ENCODE peak calls at places on chromosomes 3 and 15, in five cellular contexts. L is ovary, C is lower lobe of right lung, Z is left lung, F is heart right ventricle. K is an unnamed sample.
A peak's percentile ranks its signal among the peaks of the same experiment; 100 is the strongest.

GRCh38 chr3:167302710-167303109 is 77.4 kb downstream of the ZBBX start:
- DNase-seq in L (no peak), Z (no peak), C (no peak), F (no peak), K (no peak)

GRCh38 chr3:107323723-107324122 is 53.5 kb upstream of the CCDC54 start:
- DNase-seq in F (no peak), C (no peak), Z (no peak), L (no peak), K (no peak)

GRCh38 chr3:51620543-51620942 is 50.5 kb upstream of the TEX264 start:
- DNase-seq in F (no peak), L (no peak), C (no peak), Z (no peak), K (no peak)

GRCh38 chr15:94247789-94248638 is 16.7 kb downstream of the MCTP2 start:
- DNase-seq in C (no peak), F (no peak), Z (no peak), L (no peak), K (no peak)

GRCh38 chr3:102089904-102090492 is 240.7 kb downstream of the NFKBIZ start:
- DNase-seq in L (no peak), C (no peak), F (no peak), Z (no peak), K (no peak)

GRCh38 chr3:159130108-159130507 is 328.3 kb downstream of the MFSD1 start:
- DNase-seq in C (no peak), F (no peak), L (no peak), Z (no peak), K (no peak)

GRCh38 chr3:156522673-156523072 is 32.2 kb downstream of the SSR3 start:
- DNase-seq in C (no peak), F (no peak), Z (no peak), L (no peak), K (no peak)

GRCh38 chr15:89533861-89534544 is 37.6 kb upstream of the RHCG start:
- DNase-seq in F (no peak), L (no peak), Z (no peak), C (no peak), K (no peak)

GRCh38 chr3:46538803-46539442 is 27.2 kb downstream of the LRRC2 start:
- DNase-seq in C (peak; percentile 74), L (no peak), F (peak; percentile 30), Z (peak; percentile 76), K (no peak)

GRCh38 chr3:127637546-127637945 is 8.6 kb downstream of the PODXL2 start:
- DNase-seq in C (no peak), F (no peak), Z (no peak), L (no peak), K (no peak)

GRCh38 chr3:188558343-188559068 is 404.5 kb downstream of the LPP start:
- DNase-seq in Z (no peak), F (no peak), C (no peak), L (no peak), K (no peak)

GRCh38 chr3:184491011-184491576 is 70.5 kb upstream of the EPHB3 start:
- DNase-seq in C (peak; percentile 66), F (no peak), L (no peak), Z (peak; percentile 72), K (peak; percentile 61)

GRCh38 chr3:62007036-62007435 is 366.3 kb downstream of the FEZF2 start:
- DNase-seq in L (no peak), Z (no peak), C (no peak), F (no peak), K (no peak)

GRCh38 chr3:6041894-6042293 is 819.0 kb upstream of the GRM7 start:
- DNase-seq in F (no peak), L (no peak), Z (no peak), C (no peak), K (no peak)

GRCh38 chr3:149902498-149903139 is 68.1 kb downstream of the PFN2 start:
- DNase-seq in F (no peak), C (no peak), L (no peak), Z (no peak), K (no peak)

DNA sequence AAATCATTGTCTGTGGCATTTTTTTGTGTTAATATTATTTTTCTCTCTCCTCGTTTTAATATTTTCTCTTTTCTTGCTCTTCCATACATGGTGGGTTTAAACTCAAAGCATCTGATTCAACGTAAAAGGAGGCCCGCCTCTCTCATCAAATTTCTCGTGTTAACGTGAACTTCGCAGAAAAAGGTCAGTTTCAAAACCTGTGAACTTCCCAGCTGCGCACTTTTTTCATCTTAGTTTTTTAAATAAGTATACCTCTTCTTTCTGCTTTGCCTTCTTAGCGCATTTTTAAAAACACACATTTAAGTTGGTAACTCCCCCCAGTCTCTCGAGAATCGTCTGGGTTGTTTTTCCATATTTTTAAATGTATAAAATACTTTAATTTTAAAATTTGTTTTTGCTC is 9.1 kb downstream of the SHOX2 start:
- DNase-seq in L (no peak), Z (no peak), C (no peak), F (no peak), K (no peak)
- H3K27me3 ChIP-seq in L (peaks cover 8% of the 10 kb centered on the region), Z (peaks cover 98% of the 10 kb centered on the region), C (peaks cover 98% of the 10 kb centered on the region), F (peaks cover 94% of the 10 kb centered on the region), K (peaks cover 92% of the 10 kb centered on the region)

DNA sequence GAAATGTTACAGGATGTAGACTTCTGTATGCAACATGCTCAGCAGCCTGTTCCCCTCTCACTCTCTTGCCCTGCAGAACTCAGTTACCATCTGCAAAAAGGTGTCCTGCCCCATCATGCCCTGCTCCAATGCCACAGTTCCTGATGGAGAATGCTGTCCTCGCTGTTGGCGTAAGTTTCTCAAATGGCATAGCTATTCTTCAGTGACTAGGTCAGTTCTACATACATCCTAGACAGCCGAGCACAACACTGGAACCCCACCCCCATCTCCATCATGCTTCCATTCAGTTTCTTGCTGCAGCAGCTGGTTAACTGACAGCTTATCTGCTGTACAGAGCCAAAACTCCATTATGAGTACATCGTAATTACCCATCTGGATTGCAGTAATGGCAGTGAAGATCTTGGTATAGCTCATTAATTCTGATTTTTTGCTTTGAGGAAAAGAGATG is 4.5 kb downstream of the THBS1 start:
- DNase-seq in C (no peak), Z (no peak), L (no peak), F (no peak), K (no peak)
- H3K4me3 ChIP-seq in C (no peak overlapping the region), Z (no peak overlapping the region), L (peak overlapping the region; percentile 18), F (no peak overlapping the region), K (no peak overlapping the region)

GRCh38 chr3:147420361-147421183 is 11.4 kb downstream of the ZIC1 start:
- DNase-seq in L (no peak), C (no peak), F (no peak), Z (no peak), K (peak; percentile 36)

GRCh38 chr3:147419731-147420360 is 10.7 kb downstream of the ZIC1 start:
- DNase-seq in F (no peak), Z (no peak), C (no peak), L (no peak), K (no peak)

GRCh38 chr3:147422226-147422933 is 13.2 kb downstream of the ZIC1 start:
- DNase-seq in Z (no peak), C (no peak), F (no peak), L (no peak), K (no peak)

GRCh38 chr3:147422934-147423599 is 13.9 kb downstream of the ZIC1 start:
- DNase-seq in C (no peak), L (no peak), Z (no peak), F (no peak), K (peak; percentile 81)

DNA sequence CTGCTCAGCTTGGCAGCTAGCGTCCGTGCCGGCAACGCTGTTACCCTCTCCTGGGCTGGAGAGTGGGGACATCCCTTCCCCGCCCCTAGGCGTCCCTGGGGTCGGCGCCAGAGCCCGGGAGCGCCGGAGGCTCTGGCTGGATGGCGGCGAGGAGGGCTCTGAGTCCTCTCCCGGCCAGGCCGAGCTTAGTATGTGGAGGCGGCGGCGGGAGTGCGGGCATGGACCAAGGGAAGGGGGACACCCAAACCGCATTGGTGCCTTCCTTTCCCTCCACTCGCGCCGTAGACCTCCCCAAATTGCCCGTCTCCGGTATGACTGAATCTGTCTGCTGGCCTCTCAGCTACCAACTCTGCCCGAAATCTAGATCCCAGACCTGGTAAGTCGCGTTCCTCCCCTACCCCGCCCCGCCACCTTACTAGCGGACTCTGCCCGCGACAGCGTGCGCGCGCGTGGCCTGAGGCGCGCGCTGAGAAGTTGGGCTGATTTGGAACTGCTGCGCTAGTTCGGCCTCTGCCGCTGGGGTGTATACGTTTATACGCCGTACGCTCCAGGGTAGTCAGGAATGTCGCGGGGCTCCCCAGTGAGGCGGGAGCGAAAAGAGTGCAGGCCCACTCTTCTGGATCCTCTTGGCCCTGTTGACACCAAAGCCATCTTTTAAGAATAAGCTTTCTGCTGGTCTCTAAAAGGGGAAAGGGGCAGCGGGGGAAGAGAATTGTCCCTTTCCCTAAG is 12.2 kb downstream of the ZIC1 start:
- DNase-seq in F (no peak), Z (no peak), L (no peak), C (no peak), K (peak; percentile 84)
- H3K27me3 ChIP-seq in F (peaks cover 98% of the 10 kb centered on the region), Z (peaks cover 97% of the 10 kb centered on the region), L (no peaks in the 10 kb centered on the region), C (peaks cover 97% of the 10 kb centered on the region), K (peaks cover 99% of the 10 kb centered on the region)

DNA sequence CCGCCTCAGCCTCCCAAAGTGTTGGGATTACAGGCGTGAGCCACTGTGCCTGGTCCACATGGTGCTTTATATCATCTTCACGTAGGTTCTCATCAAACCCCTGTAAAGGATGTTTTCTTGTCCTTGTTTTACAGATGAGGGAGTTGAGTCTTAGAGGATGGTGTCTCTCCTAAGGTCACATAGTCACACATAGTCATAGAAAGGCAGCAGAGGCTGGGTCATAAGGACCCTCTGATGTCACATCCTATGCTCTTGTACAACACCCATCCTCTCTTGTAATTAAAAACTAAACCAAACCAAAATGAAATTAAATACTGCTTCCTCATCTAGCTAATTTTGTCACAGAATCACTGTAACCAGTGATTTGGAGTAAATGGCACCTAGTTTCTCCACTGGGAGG is 21.9 kb upstream of the ATP1B3 start:
- DNase-seq in L (no peak), F (no peak), Z (no peak), C (no peak), K (no peak)
- H3K4me3 ChIP-seq in L (no peak overlapping the region), F (no peak overlapping the region), Z (no peak overlapping the region), C (no peak overlapping the region), K (no peak overlapping the region)

GRCh38 chr3:10822055-10822454 is 6.0 kb downstream of the SLC6A11 start:
- DNase-seq in Z (no peak), C (no peak), L (no peak), F (no peak), K (no peak)
- H3K27me3 ChIP-seq in Z (peaks cover 9% of the 10 kb centered on the region), C (peaks cover 13% of the 10 kb centered on the region), L (no peaks in the 10 kb centered on the region), F (peaks cover 3% of the 10 kb centered on the region), K (peaks cover 8% of the 10 kb centered on the region)

GRCh38 chr15:92809880-92810361 is 90.2 kb upstream of the CHD2 start:
- DNase-seq in Z (peak; percentile 59), F (peak; percentile 46), L (no peak), C (no peak), K (peak; percentile 43)

GRCh38 chr15:92810418-92811138 is 89.5 kb upstream of the CHD2 start:
- DNase-seq in Z (peak; percentile 85), F (peak; percentile 75), L (peak; percentile 75), C (peak; percentile 91), K (peak; percentile 42)

GRCh38 chr15:92811514-92811913 is 88.6 kb upstream of the CHD2 start:
- DNase-seq in F (no peak), Z (peak; percentile 49), C (no peak), L (no peak), K (no peak)

GRCh38 chr15:92813440-92813839 is 86.7 kb upstream of the CHD2 start:
- DNase-seq in Z (no peak), L (no peak), C (no peak), F (no peak), K (no peak)

DNA sequence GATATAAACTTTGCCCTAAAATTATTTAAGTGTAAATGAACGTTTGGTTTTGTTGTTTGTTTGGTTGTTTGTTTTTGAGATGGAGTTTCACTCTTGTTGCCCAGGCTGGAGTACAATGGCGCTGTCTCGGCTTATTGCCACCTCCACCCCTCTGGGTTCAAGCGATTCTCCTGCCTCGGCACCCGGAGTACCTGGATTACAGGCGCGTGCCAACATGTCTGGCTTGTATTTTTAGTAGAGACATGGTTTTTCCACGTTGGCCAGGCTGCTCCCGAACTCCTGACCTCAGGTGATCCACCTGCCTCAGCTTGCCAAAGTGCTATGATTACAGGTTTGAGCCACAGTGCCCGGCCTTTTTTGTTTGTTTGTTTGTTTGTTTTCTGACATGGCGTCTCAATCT is 87.9 kb upstream of the CHD2 start:
- DNase-seq in F (no peak), L (no peak), C (no peak), Z (peak; percentile 30), K (no peak)
- H3K4me3 ChIP-seq in F (peak overlapping the region; percentile 10), L (no peak overlapping the region), C (peak overlapping the region; percentile 67), Z (no peak overlapping the region), K (no peak overlapping the region)

K was measured in H7.